ENCODE peak calls at places on chromosomes 3 and 15, in four cellular contexts. W, B, G and M are unnamed samples.

GRCh38 chr3:172750069-172750367 is 508 bp upstream of the ECT2 start:
- ATAC-seq in W (no peak), B (no peak), G (peak), M (no peak)

GRCh38 chr15:97729270-97729669 is 231.2 kb upstream of the ARRDC4 start:
- ATAC-seq in W (no peak), B (no peak), G (no peak), M (no peak)

GRCh38 chr3:89238836-89239235 is 131.4 kb downstream of the EPHA3 start:
- ATAC-seq in W (no peak), B (no peak), G (no peak), M (no peak)

GRCh38 chr15:84789762-84790161 is 27.4 kb upstream of the ALPK3 start:
- ATAC-seq in W (peak), B (no peak), G (no peak), M (no peak)

GRCh38 chr3:67529915-67530314 is 124.5 kb downstream of the SUCLG2 start:
- ATAC-seq in W (no peak), B (no peak), G (no peak), M (no peak)

GRCh38 chr15:62841891-62842559 is 200.5 kb upstream of the TPM1 start:
- ATAC-seq in W (no peak), B (no peak), G (no peak), M (peak)

GRCh38 chr15:22916606-22917350 is 63.4 kb downstream of the CYFIP1 start:
- ATAC-seq in W (no peak), B (no peak), G (no peak), M (no peak)

GRCh38 chr3:56137406-56137805 is 330.9 kb downstream of the ERC2 start:
- ATAC-seq in W (no peak), B (no peak), G (no peak), M (no peak)

GRCh38 chr3:66542153-66542552 is 41.3 kb upstream of the LRIG1 start:
- ATAC-seq in W (no peak), B (no peak), G (no peak), M (no peak)

GRCh38 chr3:57234613-57235575 is 7.4 kb downstream of the APPL1 start:
- ATAC-seq in W (peak), B (no peak), G (no peak), M (no peak)

GRCh38 chr3:44899683-44900367 is 25.4 kb downstream of the TGM4 start:
- ATAC-seq in W (no peak), B (no peak), G (peak), M (no peak)

GRCh38 chr3:171753025-171753472 is 57.2 kb downstream of the PLD1 start:
- ATAC-seq in W (peak), B (peak), G (peak), M (no peak)

GRCh38 chr15:62494144-62494543 is 329.1 kb upstream of the C2CD4B start:
- ATAC-seq in W (no peak), B (no peak), G (no peak), M (no peak)

GRCh38 chr3:53258600-53259426 is 3.0 kb upstream of the TKT start:
- ATAC-seq in W (no peak), B (no peak), G (no peak), M (no peak)

GRCh38 chr3:132979606-132980005 is 58.6 kb upstream of the TMEM108 start:
- ATAC-seq in W (no peak), B (no peak), G (no peak), M (no peak)

GRCh38 chr3:132980102-132980501 is 58.1 kb upstream of the TMEM108 start:
- ATAC-seq in W (no peak), B (no peak), G (no peak), M (no peak)

GRCh38 chr3:132981746-132982145 is 56.4 kb upstream of the TMEM108 start:
- ATAC-seq in W (no peak), B (no peak), G (no peak), M (no peak)

GRCh38 chr3:132974086-132974485 is 64.1 kb upstream of the TMEM108 start:
- ATAC-seq in W (no peak), B (no peak), G (no peak), M (no peak)

GRCh38 chr3:132978464-132978863 is 59.7 kb upstream of the TMEM108 start:
- ATAC-seq in W (peak), B (no peak), G (no peak), M (no peak)
- TF ChIP-seq EP300 in W (peak), B (no peak), G (no peak), M (no peak)

GRCh38 chr3:64684715-64685261 is 3.0 kb downstream of the ADAMTS9 start:
- ATAC-seq in W (no peak), B (peak), G (no peak), M (peak)
- TF ChIP-seq POLR2AphosphoS5 in W (no peak), B (no peak), G (no peak), M (peak)

GRCh38 chr15:53197426-53197839 is 407.3 kb upstream of the ONECUT1 start:
- ATAC-seq in W (peak), B (no peak), G (peak), M (peak)
- TF ChIP-seq EP300 in W (no peak), B (no peak), G (no peak), M (no peak)

GRCh38 chr15:75114796-75115195 is 86.9 kb upstream of the C15orf39 start:
- ATAC-seq in W (no peak), B (no peak), G (no peak), M (no peak)

GRCh38 chr15:75114327-75114726 is 87.4 kb upstream of the C15orf39 start:
- ATAC-seq in W (no peak), B (no peak), G (no peak), M (no peak)

GRCh38 chr15:75112848-75113492 is 88.7 kb upstream of the C15orf39 start:
- ATAC-seq in W (peak), B (no peak), G (no peak), M (peak)

GRCh38 chr15:75109731-75110130 is 86.3 kb downstream of the PPCDC start:
- ATAC-seq in W (no peak), B (no peak), G (no peak), M (no peak)

DNA sequence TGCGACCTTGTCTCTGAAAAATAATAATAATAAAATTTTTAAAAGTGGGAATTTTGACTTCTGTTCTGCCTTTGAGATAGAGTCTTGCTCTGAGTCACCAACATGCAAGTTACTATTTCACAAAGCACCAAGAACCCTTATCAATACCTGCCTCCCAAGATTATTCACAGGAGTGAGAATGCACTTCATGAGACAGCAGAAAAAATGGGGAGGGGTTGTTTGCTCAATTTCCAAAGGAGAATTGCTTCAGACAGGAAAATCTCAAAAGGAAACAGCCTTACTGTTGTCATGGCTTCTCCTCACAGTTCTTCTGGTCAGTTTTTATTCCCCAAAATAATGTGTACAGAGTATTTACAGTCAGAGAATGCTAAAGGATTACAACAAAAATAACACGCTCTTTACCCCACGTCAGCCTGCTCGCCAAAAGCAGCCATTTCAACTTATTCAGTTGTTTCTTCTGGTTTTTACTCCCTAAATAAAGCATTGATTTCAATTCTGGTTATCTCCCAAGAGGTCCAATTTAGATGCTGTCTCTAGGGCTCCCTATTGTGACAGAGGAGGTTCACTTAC is 89.0 kb downstream of the PPCDC start:
- ATAC-seq in W (peak), B (no peak), G (no peak), M (no peak)
- TF ChIP-seq POLR2AphosphoS5 in W (no peak), B (no peak), G (no peak), M (no peak)

GRCh38 chr3:64889991-64890390 is 202.2 kb upstream of the ADAMTS9 start:
- ATAC-seq in W (no peak), B (no peak), G (no peak), M (no peak)
- TF ChIP-seq EP300 in W (no peak), B (peak), G (no peak), M (no peak)

GRCh38 chr3:72319202-72320095 is 528.8 kb downstream of the SHQ1 start:
- ATAC-seq in W (no peak), B (no peak), G (no peak), M (no peak)

GRCh38 chr3:72318504-72319201 is 529.6 kb downstream of the SHQ1 start:
- ATAC-seq in W (no peak), B (no peak), G (peak), M (no peak)

GRCh38 chr3:72313308-72313707 is 528.4 kb upstream of the PROK2 start:
- ATAC-seq in W (no peak), B (no peak), G (no peak), M (no peak)

GRCh38 chr3:72317491-72317890 is 530.8 kb downstream of the SHQ1 start:
- ATAC-seq in W (no peak), B (no peak), G (peak), M (peak)

DNA sequence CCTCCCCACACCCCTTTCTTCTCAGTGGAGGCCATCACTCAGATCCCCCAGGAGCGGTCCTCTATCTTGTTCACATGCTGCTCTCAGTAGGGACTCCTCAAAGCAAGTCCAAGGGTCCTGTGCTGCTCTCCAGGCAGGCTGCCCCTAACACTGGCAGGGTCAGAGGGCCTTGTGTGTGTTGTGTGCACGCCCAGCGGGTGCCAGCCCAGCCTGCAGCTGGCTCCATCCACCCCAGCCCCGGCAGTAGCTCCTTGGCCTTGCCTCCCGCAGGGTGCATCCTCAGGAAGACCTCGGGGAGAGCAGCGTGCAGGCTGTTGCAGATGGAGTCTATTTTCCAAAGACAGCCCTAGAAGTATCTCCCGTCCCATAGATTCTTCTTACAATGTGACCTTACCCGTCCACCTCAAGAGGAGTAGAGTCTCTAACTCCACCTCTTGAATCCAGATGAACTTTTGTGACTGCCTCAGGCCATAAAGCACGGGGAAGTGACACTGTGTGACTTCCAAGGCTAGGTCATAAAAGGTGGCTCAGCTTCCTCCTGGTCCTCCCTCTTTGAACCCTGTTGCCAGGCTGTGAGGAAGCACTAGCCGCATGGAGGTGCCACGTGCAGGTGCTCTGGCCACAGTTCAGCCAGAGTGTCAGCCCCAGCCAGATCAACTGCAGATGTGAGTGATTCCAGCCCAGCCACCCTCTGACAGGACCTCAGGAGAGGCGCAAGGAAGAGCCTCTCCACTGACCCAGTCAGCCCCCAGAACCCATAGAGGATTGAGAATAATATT is 531.6 kb downstream of the SHQ1 start:
- ATAC-seq in W (no peak), B (no peak), G (peak), M (no peak)
- TF ChIP-seq POLR2AphosphoS5 in W (no peak), B (no peak), G (no peak), M (no peak)

DNA sequence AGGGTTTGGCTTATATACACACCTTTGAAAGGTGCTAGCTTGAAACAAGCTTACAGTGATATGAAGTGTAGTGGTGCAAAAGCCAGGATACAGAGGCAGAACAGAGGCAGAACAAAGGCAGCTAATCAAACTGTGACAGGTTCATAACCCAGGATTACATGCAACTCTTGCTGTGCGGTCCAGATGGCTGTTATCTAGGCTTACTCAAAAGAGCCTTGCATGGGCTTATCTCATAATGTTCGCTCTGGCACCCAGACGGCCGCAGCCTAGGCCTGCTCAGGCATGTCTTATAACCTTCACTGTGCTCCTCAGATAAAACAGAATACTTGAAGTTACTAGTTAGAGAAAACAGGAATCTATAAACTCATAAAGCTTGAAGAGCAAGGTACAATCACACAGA is 22.8 kb upstream of the NOX5 start:
- ATAC-seq in W (no peak), B (no peak), G (no peak), M (no peak)
- TF ChIP-seq EP300 in W (no peak), B (no peak), G (no peak), M (no peak)